ENCODE peak calls at places on chromosome 13, in five cellular contexts. C is neural progenitor cell, P is keratinocyte, L is GM12878, Q is HCT116. I is an unnamed sample.

GRCh38 chr13:79805317-79805716 is 324.4 kb downstream of the NDFIP2 start:
- DNase-seq in C (peak), P (no peak), L (no peak), Q (no peak), I (no peak)

GRCh38 chr13:95317037-95317989 is 16.1 kb upstream of the ABCC4 start:
- DNase-seq in C (no peak), P (no peak), L (no peak), Q (no peak), I (no peak)

GRCh38 chr13:33676045-33676699 is 141.8 kb upstream of the RFC3 start:
- DNase-seq in C (no peak), P (no peak), L (no peak), Q (no peak), I (peak)

GRCh38 chr13:114065926-114066774 is 66.3 kb downstream of the RASA3 start:
- DNase-seq in C (no peak), P (no peak), L (no peak), Q (no peak), I (no peak)

GRCh38 chr13:113805431-113806103 is 46.5 kb downstream of the TMEM255B start:
- DNase-seq in C (no peak), P (no peak), L (no peak), Q (no peak), I (no peak)

GRCh38 chr13:49371943-49372636 is 71.8 kb downstream of the CAB39L start:
- DNase-seq in C (no peak), P (no peak), L (no peak), Q (no peak), I (peak)

GRCh38 chr13:26599885-26600284 is 42.4 kb downstream of the WASF3 start:
- DNase-seq in C (no peak), P (no peak), L (no peak), Q (no peak), I (no peak)

GRCh38 chr13:59776924-59777690 is 386.6 kb downstream of the DIAPH3 start:
- DNase-seq in C (no peak), P (no peak), L (peak), Q (no peak), I (peak)

GRCh38 chr13:91045351-91046034 is 302.0 kb upstream of the MIR17HG start:
- DNase-seq in C (peak), P (no peak), L (no peak), Q (peak), I (peak)

GRCh38 chr13:21526707-21527454 is 67.8 kb upstream of the ZDHHC20 start:
- DNase-seq in C (no peak), P (no peak), L (no peak), Q (no peak), I (no peak)

GRCh38 chr13:102763745-102764144 is 9.8 kb downstream of the TEX30 start:
- DNase-seq in C (no peak), P (no peak), L (no peak), Q (no peak), I (no peak)

DNA sequence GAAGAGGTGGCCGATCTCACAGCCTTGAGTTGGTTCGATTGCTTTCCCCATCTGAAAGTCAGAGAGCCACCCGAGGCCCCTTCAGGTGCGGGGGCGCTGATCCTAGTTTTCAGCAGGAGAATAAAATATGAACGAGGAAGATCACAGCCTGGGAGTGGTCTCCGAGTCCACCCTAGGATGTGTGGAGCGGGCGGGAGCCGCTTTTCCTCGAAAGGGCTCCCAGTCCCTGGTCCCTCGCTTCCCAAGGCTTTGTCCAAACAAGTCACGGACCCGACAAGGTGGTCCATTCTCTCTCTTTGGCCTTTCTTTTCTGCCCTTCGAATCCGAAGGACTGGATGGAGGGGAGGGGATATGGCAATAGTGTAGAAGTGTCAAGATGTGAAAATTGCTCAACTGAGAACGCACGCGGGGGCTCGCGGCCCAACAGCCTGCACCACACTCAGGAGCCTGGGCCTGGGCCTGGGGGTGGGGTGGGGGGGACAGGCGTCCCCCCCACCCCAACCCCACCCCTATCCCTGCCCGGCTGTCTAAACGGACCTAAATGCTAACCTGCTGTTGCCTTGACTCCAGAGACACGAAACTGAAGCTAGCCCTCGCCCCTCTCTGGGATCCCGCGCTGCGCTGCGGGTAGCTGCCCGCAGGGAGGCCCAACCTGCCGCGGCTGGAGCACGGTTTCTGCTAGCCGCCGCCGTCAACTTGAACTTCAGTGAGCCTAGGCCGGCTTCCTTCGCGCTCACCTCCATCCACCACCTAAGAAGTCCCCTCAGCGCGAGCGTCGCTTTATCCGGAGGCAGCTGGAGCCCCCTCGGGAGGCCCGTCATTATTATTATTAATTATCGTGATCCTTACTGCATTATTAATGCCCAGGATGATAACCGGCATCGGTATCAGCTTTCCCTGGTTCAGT is 7.1 kb downstream of the ZIC2 start:
- DNase-seq in C (peak), P (no peak), L (no peak), Q (no peak), I (no peak)
- TF ChIP-seq EZH2 in C (peak), P (peak), L (no peak), Q (no peak), I (no peak)

GRCh38 chr13:53201454-53202225 is 173.0 kb downstream of the OLFM4 start:
- DNase-seq in C (peak), P (no peak), L (no peak), Q (no peak), I (no peak)
- TF ChIP-seq CTCF in C (peak), P (peak), L (no peak), Q (no peak), I (no peak)

GRCh38 chr13:27791901-27792392 is 336 bp upstream of the GSX1 start:
- DNase-seq in C (no peak), P (no peak), L (no peak), Q (no peak), I (no peak)

GRCh38 chr13:27794075-27794691 is 1.9 kb downstream of the GSX1 start:
- DNase-seq in C (no peak), P (no peak), L (no peak), Q (no peak), I (no peak)

GRCh38 chr13:27793377-27794074 is 1.2 kb downstream of the GSX1 start:
- DNase-seq in C (no peak), P (no peak), L (no peak), Q (no peak), I (no peak)

GRCh38 chr13:27791146-27791900 is 960 bp upstream of the GSX1 start:
- DNase-seq in C (no peak), P (no peak), L (no peak), Q (no peak), I (no peak)

DNA sequence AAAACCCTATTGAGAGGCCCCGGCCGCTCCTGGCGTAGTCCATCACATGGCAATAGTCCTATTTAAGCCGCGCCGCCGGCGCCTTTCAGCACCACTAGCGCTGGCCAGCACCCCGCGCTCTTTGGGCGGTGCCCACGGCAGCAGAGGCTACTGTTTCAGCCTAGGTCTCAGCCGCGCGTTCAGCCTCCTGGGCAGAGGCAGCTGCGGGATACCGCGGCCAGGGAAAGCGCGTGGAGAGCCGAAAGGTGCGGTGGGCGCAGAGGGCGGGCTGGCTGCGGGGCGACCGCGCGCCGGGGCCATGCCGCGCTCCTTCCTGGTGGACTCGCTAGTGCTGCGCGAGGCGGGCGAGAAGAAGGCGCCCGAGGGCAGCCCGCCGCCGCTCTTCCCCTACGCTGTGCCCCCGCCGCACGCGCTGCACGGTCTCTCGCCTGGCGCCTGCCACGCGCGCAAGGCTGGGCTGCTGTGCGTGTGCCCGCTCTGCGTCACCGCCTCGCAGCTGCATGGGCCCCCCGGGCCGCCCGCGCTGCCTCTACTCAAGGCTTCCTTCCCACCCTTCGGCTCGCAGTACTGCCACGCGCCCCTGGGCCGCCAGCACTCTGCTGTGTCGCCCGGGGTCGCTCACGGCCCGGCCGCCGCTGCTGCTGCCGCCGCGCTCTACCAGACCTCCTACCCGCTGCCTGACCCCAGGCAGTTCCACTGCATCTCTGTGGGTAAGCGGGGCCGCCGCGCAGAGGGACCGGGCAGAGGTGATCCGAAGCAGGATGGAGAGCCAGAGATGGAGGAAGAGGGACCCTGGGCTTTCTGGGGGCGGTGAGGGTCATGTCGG is at the start of gene GSX1:
- DNase-seq in C (peak), P (peak), L (no peak), Q (no peak), I (peak)
- TF ChIP-seq EZH2 in C (peak), P (peak), L (no peak), Q (no peak), I (no peak)

GRCh38 chr13:45196622-45197021 is 4.2 kb downstream of the KCTD4 start:
- DNase-seq in C (no peak), P (peak), L (no peak), Q (no peak), I (peak)

GRCh38 chr13:45195421-45195820 is 5.4 kb downstream of the KCTD4 start:
- DNase-seq in C (no peak), P (no peak), L (no peak), Q (no peak), I (no peak)

GRCh38 chr13:45191874-45192273 is 9.0 kb downstream of the KCTD4 start:
- DNase-seq in C (no peak), P (no peak), L (no peak), Q (no peak), I (no peak)

GRCh38 chr13:45196091-45196490 is 4.8 kb downstream of the KCTD4 start:
- DNase-seq in C (no peak), P (no peak), L (no peak), Q (no peak), I (no peak)

DNA sequence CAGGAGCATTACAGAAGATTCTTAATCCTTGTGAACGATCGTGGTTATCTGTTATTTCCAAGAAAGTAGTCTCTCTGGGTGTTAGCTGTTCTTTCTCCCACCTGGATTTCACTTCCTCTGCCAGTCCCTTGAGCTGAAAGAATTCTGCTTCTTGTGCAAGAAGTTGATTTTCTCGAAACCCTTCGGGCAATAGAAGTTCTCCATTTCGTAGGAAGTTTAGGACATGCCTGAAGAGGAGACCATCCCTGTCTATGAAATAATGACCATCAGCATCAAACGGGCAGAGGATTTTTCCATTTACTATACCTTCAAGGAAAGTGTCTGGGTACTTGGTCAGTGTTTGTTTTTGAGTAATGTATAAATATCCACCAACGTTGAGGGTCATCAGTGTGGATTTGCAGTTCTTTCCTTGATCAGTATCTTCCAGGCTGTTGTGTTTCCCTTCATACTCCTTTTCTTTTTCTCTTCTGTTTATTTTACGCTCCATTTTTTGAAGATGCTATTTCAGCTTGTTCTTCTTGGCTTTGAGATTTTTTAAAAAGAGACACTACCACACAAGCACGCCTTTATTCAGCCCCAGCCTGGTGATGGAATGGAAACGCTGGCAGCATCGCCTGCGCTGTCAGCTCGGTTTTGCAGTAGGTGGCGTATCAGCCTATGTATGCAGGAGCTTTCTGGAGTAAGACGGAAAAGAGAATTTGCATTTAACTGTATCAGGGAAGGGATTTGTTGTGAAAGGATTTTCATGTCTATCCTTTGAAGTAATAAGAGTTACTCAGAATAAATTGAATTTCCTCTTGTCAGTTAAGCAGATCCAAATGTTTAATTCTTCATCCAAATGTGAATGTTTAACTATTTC is 6.5 kb downstream of the KCTD4 start:
- DNase-seq in C (peak), P (no peak), L (no peak), Q (no peak), I (no peak)
- TF ChIP-seq CTCF in C (peak), P (peak), L (no peak), Q (no peak), I (no peak)

GRCh38 chr13:61414136-61414535 is 1.5 kb downstream of the PCDH20 start:
- DNase-seq in C (peak), P (no peak), L (no peak), Q (no peak), I (no peak)
- TF ChIP-seq EZH2 in C (peak), P (peak), L (no peak), Q (no peak), I (no peak)

DNA sequence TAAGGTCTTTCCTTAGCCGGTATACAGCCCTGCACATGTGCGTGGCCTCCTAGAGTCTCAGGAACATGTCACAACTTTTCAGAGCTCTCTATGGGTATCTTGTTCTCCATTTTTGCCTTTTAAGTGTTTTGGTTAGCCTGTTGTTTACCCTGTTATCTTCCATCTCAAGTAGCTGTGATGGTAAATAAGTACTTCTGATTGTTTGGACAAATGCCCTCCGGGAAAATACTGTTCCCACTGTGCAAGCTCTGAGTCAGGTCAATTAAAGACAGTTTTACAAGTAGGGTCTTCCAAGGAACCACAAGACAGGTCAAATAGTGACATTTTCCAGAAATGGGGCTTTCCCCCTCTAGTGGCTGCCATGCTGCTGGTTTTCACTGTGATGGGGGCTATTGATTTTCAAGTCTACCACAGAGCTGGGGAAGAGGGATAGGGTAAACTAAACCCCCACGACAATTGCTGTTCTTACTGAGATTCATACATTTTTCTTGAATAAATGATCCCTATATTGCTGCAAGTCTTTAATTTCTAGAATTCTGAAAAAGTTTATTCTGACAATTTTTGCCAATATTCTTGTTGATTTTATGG is 109.5 kb downstream of the TM9SF2 start:
- DNase-seq in C (no peak), P (no peak), L (no peak), Q (no peak), I (no peak)
- TF ChIP-seq CTCF in C (peak), P (peak), L (no peak), Q (peak), I (peak)